ENCODE peak calls at places on chromosomes 13 and 19, in four cellular contexts. G, D, Y and Q are unnamed samples.

GRCh38 chr13:68784275-68784674 is 1323.4 kb upstream of the ATXN8OS start:
- DNase-seq in G (no peak), D (no peak), Y (no peak), Q (no peak)

GRCh38 chr19:39968789-39969188 is 2.2 kb upstream of the PSMC4 start:
- DNase-seq in G (no peak), D (no peak), Y (no peak), Q (no peak)

GRCh38 chr13:36919833-36920611 is at the start of gene SMAD9:
- DNase-seq in D (peak), Y (peak), G (peak), Q (peak)

GRCh38 chr13:99385940-99386339 is 78.7 kb upstream of the GPR183 start:
- DNase-seq in Y (peak), D (no peak), G (peak), Q (no peak)

GRCh38 chr13:33109801-33110200 is 93.6 kb downstream of the KL start:
- DNase-seq in G (peak), D (no peak), Y (peak), Q (no peak)

GRCh38 chr13:26022538-26023292 is 29.1 kb downstream of the SHISA2 start:
- DNase-seq in Y (peak), D (no peak), G (no peak), Q (peak)

GRCh38 chr13:77475345-77476084 is 60.0 kb upstream of the SCEL start:
- DNase-seq in D (no peak), G (no peak), Y (no peak), Q (no peak)

GRCh38 chr13:101474419-101474957 is 22.0 kb downstream of the ITGBL1 start:
- DNase-seq in G (peak), D (peak), Y (peak), Q (peak)

GRCh38 chr13:52808842-52809219 is 39.6 kb downstream of the PCDH8 start:
- DNase-seq in G (no peak), Y (no peak), D (no peak), Q (no peak)

GRCh38 chr13:52600666-52601065 is 41.6 kb upstream of the HNRNPA1L2 start:
- DNase-seq in D (no peak), G (no peak), Y (no peak), Q (no peak)

GRCh38 chr13:23847545-23847944 is 41.7 kb downstream of the MIPEP start:
- DNase-seq in D (no peak), G (no peak), Y (no peak), Q (no peak)

GRCh38 chr13:106210327-106210726 is 325.1 kb downstream of the EFNB2 start:
- DNase-seq in D (no peak), Y (no peak), G (no peak), Q (peak)

GRCh38 chr19:51055866-51056265 is 9.0 kb downstream of the KLK13 start:
- DNase-seq in G (no peak), Y (no peak), D (no peak), Q (no peak)

GRCh38 chr13:35210234-35210633 is 266.3 kb downstream of the MAB21L1 start:
- DNase-seq in G (no peak), D (no peak), Y (no peak), Q (no peak)

DNA sequence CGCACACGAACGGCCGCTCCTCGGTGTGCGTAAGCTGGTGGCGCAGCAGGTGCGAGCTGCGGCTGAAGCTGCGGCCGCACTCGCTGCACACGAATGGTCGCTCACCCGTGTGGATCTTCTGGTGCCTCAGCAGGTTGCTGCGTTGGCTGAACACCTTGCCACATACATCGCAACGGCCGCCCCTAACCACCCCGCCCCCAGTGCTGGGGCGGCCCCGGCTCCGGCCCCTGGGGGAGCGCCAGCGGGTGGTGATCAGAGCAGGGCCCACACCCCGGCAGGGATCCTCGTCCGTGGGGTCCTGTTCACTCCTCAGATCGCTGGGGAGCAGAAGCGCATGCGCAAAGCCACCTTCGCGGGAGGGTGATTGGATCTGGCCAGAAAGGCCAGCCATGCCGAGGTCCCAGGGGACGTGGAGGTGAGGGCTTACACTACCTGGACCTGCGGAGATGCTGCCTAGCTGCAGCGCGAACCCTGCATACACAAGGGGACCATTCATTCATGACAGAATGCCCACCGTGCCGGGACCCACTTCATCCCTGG is 4.7 kb upstream of the UBE2M start:
- DNase-seq in G (peak), D (no peak), Y (no peak), Q (no peak)
- H2BK120ac ChIP-seq in G (no peak), D (no peak), Y (no peak), Q (no peak)

GRCh38 chr13:54301085-54301484 is 1272.5 kb downstream of the OLFM4 start:
- DNase-seq in D (no peak), G (no peak), Y (no peak), Q (no peak)
- H2AFZ ChIP-seq in D (no peak), G (no peak), Y (peak), Q (no peak)

GRCh38 chr19:35153701-35154534 is 617 bp upstream of the FXYD5 start:
- DNase-seq in D (no peak), Y (peak), G (peak), Q (no peak)
- H2BK120ac ChIP-seq in D (no peak), Y (peak), G (no peak), Q (peak)

DNA sequence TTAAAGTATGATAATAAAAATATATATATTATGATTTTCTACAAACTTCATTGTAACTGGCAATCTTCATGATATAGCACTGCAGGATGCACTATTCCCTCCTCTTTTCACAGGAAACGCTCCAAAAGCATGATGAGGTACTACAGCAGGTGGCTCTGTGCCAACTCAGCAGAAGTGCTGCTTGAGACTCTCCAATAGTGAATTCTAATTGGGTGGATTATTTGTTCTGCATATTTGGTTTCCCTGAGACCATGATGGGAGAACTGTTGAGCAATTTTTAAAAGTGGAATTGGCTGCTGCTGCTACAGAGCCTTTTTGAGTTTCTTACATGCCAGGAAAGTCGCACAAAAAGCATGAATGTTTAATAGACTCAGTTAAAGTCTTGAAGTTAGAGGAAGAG is 1782.4 kb upstream of the PCDH20 start:
- DNase-seq in G (no peak), D (no peak), Y (no peak), Q (peak)
- H2AFZ ChIP-seq in G (no peak), D (no peak), Y (no peak), Q (no peak)

GRCh38 chr19:35644987-35645679 is 3.0 kb upstream of the COX6B1 start:
- DNase-seq in G (peak), Y (peak), D (peak), Q (peak)

GRCh38 chr19:35642798-35643254 is 1.3 kb downstream of the ETV2 start:
- DNase-seq in D (no peak), Y (no peak), G (no peak), Q (no peak)

GRCh38 chr19:35645680-35646511 is 2.2 kb upstream of the COX6B1 start:
- DNase-seq in D (no peak), Y (no peak), G (no peak), Q (no peak)

GRCh38 chr19:35643255-35644205 is 2.0 kb downstream of the ETV2 start:
- DNase-seq in D (peak), G (peak), Y (peak), Q (peak)

GRCh38 chr19:35644206-35644986 is 2.9 kb downstream of the ETV2 start:
- DNase-seq in G (peak), D (peak), Y (peak), Q (peak)
- H2BK120ac ChIP-seq in G (no peak), D (no peak), Y (no peak), Q (no peak)

GRCh38 chr13:49975826-49976225 is 21.0 kb upstream of the TRIM13 start:
- DNase-seq in G (no peak), D (no peak), Y (no peak), Q (no peak)
- H2AFZ ChIP-seq in G (no peak), D (no peak), Y (no peak), Q (no peak)